ENCODE peak calls at places on chromosomes 1 and 21, in ten cellular contexts. R is GM12891; N is stimulated activated naive CD4-positive, alpha-beta T cell treated with Interleukin-2 at 50 U/mL for 16 hours; E is AG09319; G is CD8-positive, alpha-beta memory T cell; P is NCI-H146; C is lower leg skin; O is neural crest cell; D is Peyer's patch; Z is iPS-NIHi11. X is an unnamed sample.

GRCh38 chr1:184514447-184514846 is 127.6 kb downstream of the C1orf21 start:
- DNase-seq in G (no peak), D (no peak), O (no peak), Z (no peak), P (no peak), N (no peak), R (no peak), E (no peak), C (no peak), X (no peak)

GRCh38 chr1:30818568-30819243 is 61.1 kb upstream of the LAPTM5 start:
- DNase-seq in G (no peak), P (no peak), C (no peak), O (no peak), R (no peak), D (no peak), E (no peak), N (no peak), Z (no peak), X (no peak)

GRCh38 chr1:209789245-209789644 is 4.9 kb upstream of the C1orf74 start:
- DNase-seq in N (no peak), E (no peak), Z (no peak), G (no peak), P (no peak), O (no peak), D (no peak), C (no peak), R (no peak), X (no peak)

GRCh38 chr1:201737350-201738060 is 91.5 kb upstream of the IPO9 start:
- DNase-seq in P (no peak), C (no peak), E (no peak), O (no peak), N (no peak), D (no peak), G (no peak), Z (peak), R (no peak), X (no peak)

GRCh38 chr1:151327903-151328674 is 873 bp upstream of the PI4KB start:
- DNase-seq in Z (peak), R (no peak), P (peak), E (no peak), O (peak), C (no peak), N (no peak), G (peak), D (peak), X (no peak)

GRCh38 chr1:27525296-27526271 is 35.6 kb upstream of the WASF2 start:
- DNase-seq in R (peak), C (peak), N (peak), Z (peak), D (peak), O (peak), G (no peak), P (peak), E (no peak), X (peak)

GRCh38 chr1:99818063-99818699 is 32.0 kb upstream of the AGL start:
- DNase-seq in C (no peak), R (no peak), E (no peak), G (no peak), P (no peak), N (no peak), O (no peak), D (no peak), Z (no peak), X (no peak)

GRCh38 chr1:246416261-246416660 is 90.8 kb downstream of the SMYD3 start:
- DNase-seq in D (no peak), Z (no peak), E (no peak), N (no peak), P (no peak), O (no peak), C (no peak), R (no peak), G (no peak), X (no peak)

GRCh38 chr1:29551123-29551522 is 314.8 kb downstream of the PTPRU start:
- DNase-seq in C (no peak), O (no peak), G (no peak), R (no peak), N (no peak), D (no peak), E (no peak), P (no peak), Z (no peak), X (no peak)

GRCh38 chr1:17875882-17876280 is 120.7 kb downstream of the ACTL8 start:
- DNase-seq in Z (no peak), G (no peak), N (no peak), C (no peak), O (no peak), P (no peak), R (no peak), D (no peak), E (no peak), X (no peak)

GRCh38 chr1:34610063-34610462 is 144.8 kb upstream of the GJB5 start:
- DNase-seq in O (no peak), R (no peak), G (no peak), P (no peak), N (no peak), Z (no peak), C (no peak), E (no peak), D (no peak), X (no peak)

GRCh38 chr1:244552336-244552735 is 91.3 kb downstream of the CATSPERE start:
- DNase-seq in Z (no peak), C (no peak), G (no peak), E (no peak), O (no peak), N (no peak), D (no peak), P (peak), R (no peak), X (no peak)

GRCh38 chr1:88079036-88079435 is 605.0 kb upstream of the PKN2 start:
- DNase-seq in P (no peak), R (no peak), Z (peak), D (no peak), E (no peak), C (no peak), O (peak), G (no peak), N (no peak), X (no peak)

GRCh38 chr21:45450741-45451740 is 46.1 kb downstream of the COL18A1 start:
- DNase-seq in C (no peak), G (no peak), N (no peak), O (no peak), Z (no peak), E (no peak), D (no peak), R (no peak), P (no peak), X (no peak)

GRCh38 chr1:24308365-24309015 is 10.7 kb upstream of the GRHL3 start:
- DNase-seq in D (no peak), N (no peak), O (no peak), R (no peak), P (no peak), E (no peak), C (no peak), G (no peak), Z (peak), X (no peak)

GRCh38 chr1:174982971-174983689 is 16.6 kb upstream of the CACYBP start:
- DNase-seq in R (no peak), G (no peak), P (peak), O (peak), Z (peak), E (no peak), N (no peak), D (no peak), C (no peak), X (no peak)

GRCh38 chr1:226424228-226425003 is 16.5 kb upstream of the PARP1 start:
- DNase-seq in D (no peak), G (no peak), Z (peak), R (no peak), O (no peak), N (no peak), E (no peak), P (peak), C (no peak), X (no peak)

GRCh38 chr1:217776693-217777092 is 145.5 kb downstream of the SPATA17 start:
- DNase-seq in E (no peak), R (no peak), O (no peak), C (no peak), D (no peak), P (no peak), N (no peak), Z (no peak), G (no peak), X (no peak)

GRCh38 chr1:27536767-27537166 is 46.8 kb upstream of the WASF2 start:
- DNase-seq in C (no peak), G (no peak), E (peak), O (no peak), N (no peak), D (no peak), Z (peak), R (no peak), P (peak), X (no peak)

GRCh38 chr1:43671626-43672330 is 21.8 kb downstream of the KDM4A start:
- DNase-seq in P (no peak), C (no peak), G (no peak), N (no peak), Z (no peak), D (no peak), R (no peak), O (no peak), E (peak), X (no peak)

GRCh38 chr1:35049116-35049515 is 17.4 kb upstream of the ZMYM6 start:
- DNase-seq in N (no peak), P (no peak), Z (no peak), E (no peak), G (no peak), R (no peak), D (no peak), O (no peak), C (no peak), X (no peak)

GRCh38 chr1:64295566-64295965 is 92.1 kb downstream of the UBE2U start:
- DNase-seq in Z (no peak), G (no peak), C (no peak), R (no peak), O (no peak), D (no peak), P (no peak), N (no peak), E (no peak), X (no peak)

GRCh38 chr1:231540847-231541246 is 12.4 kb downstream of the TSNAX start:
- DNase-seq in G (no peak), E (no peak), O (no peak), C (no peak), R (no peak), N (no peak), D (no peak), Z (no peak), P (no peak), X (no peak)